ENCODE peak calls at places on chromosomes 4 and X, in six cellular contexts. K, F, D, Z, C and L are unnamed samples.

GRCh38 chr4:186021461-186022167 is 47.3 kb upstream of the TLR3 start:
- DNase-seq in K (peak), F (no peak), D (no peak), Z (peak), C (no peak), L (peak)

GRCh38 chr4:176376032-176376614 is 56.4 kb downstream of the SPCS3 start:
- DNase-seq in K (peak), F (no peak), D (no peak), Z (no peak), C (no peak), L (no peak)

GRCh38 chr4:98341309-98341708 is 80.1 kb downstream of the RAP1GDS1 start:
- DNase-seq in K (no peak), F (peak), D (no peak), Z (no peak), C (no peak), L (no peak)

GRCh38 chr4:24748023-24748422 is 47.4 kb upstream of the SOD3 start:
- DNase-seq in K (no peak), F (no peak), D (no peak), Z (no peak), C (no peak), L (no peak)

GRCh38 chr4:80694178-80694577 is 336.3 kb upstream of the BMP3 start:
- DNase-seq in K (no peak), F (peak), D (no peak), Z (no peak), C (no peak), L (no peak)

GRCh38 chr4:65353098-65353497 is 317.2 kb downstream of the EPHA5 start:
- DNase-seq in K (no peak), F (no peak), D (no peak), Z (no peak), C (no peak), L (no peak)

GRCh38 chr4:99655315-99656081 is 2.1 kb downstream of the C4orf54 start:
- DNase-seq in K (no peak), F (peak), D (no peak), Z (peak), C (no peak), L (peak)

GRCh38 chr4:54276633-54277426 is 47.7 kb downstream of the PDGFRA start:
- DNase-seq in K (peak), F (no peak), D (no peak), Z (no peak), C (no peak), L (no peak)

GRCh38 chrX:130878350-130879341 is 24.4 kb downstream of the ENOX2 start:
- DNase-seq in K (no peak), F (no peak), D (no peak), Z (no peak), C (peak), L (no peak)

GRCh38 chr4:168516841-168517240 is 20.0 kb downstream of the PALLD start:
- DNase-seq in K (no peak), F (no peak), D (no peak), Z (no peak), C (peak), L (no peak)

GRCh38 chr4:75985116-75985515 is 5.6 kb downstream of the SDAD1 start:
- DNase-seq in K (no peak), F (no peak), D (no peak), Z (no peak), C (no peak), L (no peak)

GRCh38 chrX:116198810-116199209 is 28.3 kb downstream of the AGTR2 start:
- DNase-seq in K (peak), F (no peak), D (no peak), Z (no peak), C (no peak), L (no peak)

GRCh38 chr4:116796022-116796421 is 289.4 kb downstream of the TRAM1L1 start:
- DNase-seq in K (peak), F (no peak), D (no peak), Z (no peak), C (no peak), L (no peak)

GRCh38 chr4:75724867-75725724 is 719 bp downstream of the USO1 start:
- DNase-seq in K (peak), F (no peak), D (peak), Z (peak), C (peak), L (peak)

GRCh38 chrX:103607385-103608304 is at the start of gene TCEAL3:
- DNase-seq in K (peak), F (no peak), D (peak), Z (peak), C (peak), L (peak)

GRCh38 chr4:125704726-125705125 is 390.0 kb downstream of the FAT4 start:
- DNase-seq in K (peak), F (no peak), D (no peak), Z (no peak), C (no peak), L (no peak)

GRCh38 chr4:86482851-86483490 is 111.1 kb upstream of the PTPN13 start:
- DNase-seq in K (peak), F (peak), D (no peak), Z (no peak), C (no peak), L (no peak)

GRCh38 chr4:168708108-168708507 is 211.3 kb downstream of the PALLD start:
- DNase-seq in K (no peak), F (no peak), D (no peak), Z (no peak), C (no peak), L (no peak)

GRCh38 chrX:12999422-12999821 is 24.5 kb downstream of the TMSB4X start:
- DNase-seq in K (peak), F (no peak), D (no peak), Z (no peak), C (no peak), L (no peak)

GRCh38 chr4:105650190-105650589 is 58.3 kb downstream of the INTS12 start:
- DNase-seq in K (no peak), F (no peak), D (no peak), Z (no peak), C (no peak), L (no peak)

GRCh38 chr4:45455217-45455616 is 668.6 kb downstream of the GABRG1 start:
- DNase-seq in K (no peak), F (no peak), D (no peak), Z (no peak), C (no peak), L (no peak)

GRCh38 chrX:136797787-136798186 is 17.1 kb upstream of the ARHGEF6 start:
- DNase-seq in K (peak), F (no peak), D (no peak), Z (no peak), C (no peak), L (no peak)

GRCh38 chrX:153781428-153782047 is 697 bp downstream of the SRPK3 start:
- DNase-seq in K (no peak), F (no peak), D (no peak), Z (no peak), C (no peak), L (no peak)

GRCh38 chr4:111991797-111992196 is 153.5 kb upstream of the FAM241A start:
- DNase-seq in K (no peak), F (no peak), D (no peak), Z (no peak), C (no peak), L (no peak)

GRCh38 chrX:25531096-25531495 is 515.3 kb upstream of the ARX start:
- DNase-seq in K (no peak), F (no peak), D (no peak), Z (no peak), C (no peak), L (no peak)

GRCh38 chr4:124401611-124402010 is 310.9 kb downstream of the ANKRD50 start:
- DNase-seq in K (no peak), F (no peak), D (no peak), Z (no peak), C (no peak), L (no peak)

GRCh38 chr4:84678976-84679744 is 96.2 kb downstream of the CDS1 start:
- DNase-seq in K (no peak), F (no peak), D (no peak), Z (no peak), C (no peak), L (no peak)

GRCh38 chr4:122796801-122797404 is 29.7 kb upstream of the FGF2 start:
- DNase-seq in K (peak), F (no peak), D (no peak), Z (no peak), C (no peak), L (no peak)

GRCh38 chr4:76251448-76252270 is at the start of gene FAM47E:
- DNase-seq in K (peak), F (no peak), D (peak), Z (peak), C (peak), L (peak)

GRCh38 chr4:6991771-6992557 is 51.2 kb upstream of the TADA2B start:
- DNase-seq in K (no peak), F (peak), D (no peak), Z (no peak), C (no peak), L (peak)

GRCh38 chr4:17722361-17722710 is 59.1 kb downstream of the FAM184B start:
- DNase-seq in K (no peak), F (no peak), D (no peak), Z (no peak), C (no peak), L (no peak)